ENCODE peak calls at places on chromosome 14, in eight cellular contexts. P, A, R, G, M, K, J and O are unnamed samples.

GRCh38 chr14:105086833-105087307 is 21.6 kb upstream of the GPR132 start:
- DNase-seq in A (peak), G (peak), K (peak), R (peak), M (peak), P (peak), J (peak), O (peak)

GRCh38 chr14:95370076-95370475 is 50.4 kb upstream of the CLMN start:
- DNase-seq in K (no peak), G (no peak), A (no peak), J (no peak), R (no peak), M (no peak), P (no peak), O (no peak)

GRCh38 chr14:95431199-95432145 is 85.0 kb downstream of the SYNE3 start:
- DNase-seq in G (peak), R (no peak), M (peak), A (no peak), K (peak), J (peak), P (no peak), O (no peak)

GRCh38 chr14:92755495-92755894 is 7.1 kb upstream of the LGMN start:
- DNase-seq in K (no peak), R (no peak), P (no peak), A (no peak), G (peak), J (peak), M (no peak), O (no peak)

GRCh38 chr14:103514596-103515421 is 7.8 kb downstream of the CKB start:
- DNase-seq in M (no peak), R (no peak), P (peak), G (no peak), J (no peak), A (no peak), K (no peak), O (no peak)

GRCh38 chr14:66240112-66240511 is 246.1 kb upstream of the CCDC196 start:
- DNase-seq in M (peak), P (no peak), K (no peak), J (no peak), A (no peak), R (no peak), G (no peak), O (peak)

GRCh38 chr14:42023452-42023851 is 416.8 kb downstream of the LRFN5 start:
- DNase-seq in G (no peak), J (no peak), P (no peak), A (no peak), M (no peak), K (no peak), R (no peak), O (no peak)

GRCh38 chr14:29037428-29037827 is 270.8 kb downstream of the FOXG1 start:
- DNase-seq in K (no peak), M (peak), R (no peak), P (no peak), J (no peak), A (no peak), G (peak), O (no peak)

GRCh38 chr14:94600148-94600545 is 12.0 kb upstream of the SERPINA3 start:
- DNase-seq in K (no peak), M (no peak), A (no peak), G (no peak), J (no peak), P (no peak), R (no peak), O (no peak)

GRCh38 chr14:95521001-95521400 is 4.6 kb upstream of the SYNE3 start:
- DNase-seq in R (no peak), P (no peak), M (no peak), A (no peak), K (no peak), J (no peak), G (no peak), O (no peak)

GRCh38 chr14:94113490-94113889 is 3.0 kb downstream of the IFI27 start:
- DNase-seq in K (no peak), G (no peak), J (peak), A (peak), P (peak), M (peak), R (no peak), O (no peak)

GRCh38 chr14:51498411-51499227 is 153.1 kb upstream of the FRMD6 start:
- DNase-seq in K (no peak), J (no peak), G (no peak), R (no peak), P (no peak), M (no peak), A (no peak), O (no peak)

GRCh38 chr14:104433401-104434213 is 146.0 kb upstream of the C14orf180 start:
- DNase-seq in A (peak), P (no peak), G (no peak), M (no peak), J (no peak), R (no peak), K (no peak), O (no peak)

GRCh38 chr14:58059121-58059520 is 92.9 kb downstream of the ARMH4 start:
- DNase-seq in R (no peak), A (no peak), M (no peak), J (no peak), P (no peak), G (no peak), K (no peak), O (no peak)

DNA sequence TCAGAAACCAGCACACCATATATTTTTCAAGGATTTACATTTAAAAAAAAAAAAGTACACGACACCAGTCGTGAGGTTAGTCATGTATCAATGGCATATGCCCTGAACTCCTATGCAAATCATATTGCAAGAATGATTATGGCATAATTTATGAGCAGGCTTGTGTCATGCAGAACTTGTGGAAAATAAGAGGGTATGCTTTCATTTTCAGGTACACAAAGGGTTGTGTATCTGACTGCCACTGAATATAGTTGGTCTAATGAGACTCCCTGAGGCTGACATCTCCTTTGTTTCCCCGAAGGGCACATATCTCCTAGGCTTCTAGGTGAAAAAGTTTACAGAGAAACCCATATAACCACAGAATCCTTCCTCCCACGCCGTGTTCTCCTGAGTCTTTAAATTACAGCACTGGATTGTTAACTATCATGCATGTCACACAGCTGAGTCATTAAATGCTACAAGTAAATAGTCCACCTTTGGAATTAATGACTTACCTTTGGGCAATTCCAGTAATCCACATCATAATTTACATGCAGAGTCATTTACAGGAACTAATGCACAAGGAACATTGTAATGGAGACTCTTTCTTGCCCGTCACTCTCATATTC is 356.7 kb upstream of the DIO2 start:
- DNase-seq in P (no peak), M (peak), J (peak), A (no peak), R (no peak), G (no peak), K (no peak), O (peak)
- H3K27ac ChIP-seq in P (no peak), M (peak), J (no peak), A (no peak), R (no peak), G (no peak), K (peak), O (no peak)

GRCh38 chr14:69154779-69155178 is 1.9 kb upstream of the DCAF5 start:
- DNase-seq in A (no peak), M (peak), R (no peak), K (peak), P (no peak), G (peak), J (peak), O (no peak)
- TF ChIP-seq CTCF in A (no peak), M (no peak), R (no peak), K (no peak), P (no peak), G (no peak), J (no peak), O (no peak)

GRCh38 chr14:59871166-59871495 is 555 bp upstream of the RTN1 start:
- DNase-seq in K (no peak), J (no peak), R (no peak), M (no peak), A (no peak), G (no peak), P (no peak), O (no peak)

GRCh38 chr14:59869381-59870255 is 958 bp downstream of the RTN1 start:
- DNase-seq in K (no peak), J (no peak), M (no peak), P (no peak), R (no peak), A (no peak), G (no peak), O (peak)

GRCh38 chr14:59868021-59868420 is 2.6 kb downstream of the RTN1 start:
- DNase-seq in K (no peak), R (no peak), G (no peak), P (no peak), J (no peak), M (no peak), A (no peak), O (no peak)

DNA sequence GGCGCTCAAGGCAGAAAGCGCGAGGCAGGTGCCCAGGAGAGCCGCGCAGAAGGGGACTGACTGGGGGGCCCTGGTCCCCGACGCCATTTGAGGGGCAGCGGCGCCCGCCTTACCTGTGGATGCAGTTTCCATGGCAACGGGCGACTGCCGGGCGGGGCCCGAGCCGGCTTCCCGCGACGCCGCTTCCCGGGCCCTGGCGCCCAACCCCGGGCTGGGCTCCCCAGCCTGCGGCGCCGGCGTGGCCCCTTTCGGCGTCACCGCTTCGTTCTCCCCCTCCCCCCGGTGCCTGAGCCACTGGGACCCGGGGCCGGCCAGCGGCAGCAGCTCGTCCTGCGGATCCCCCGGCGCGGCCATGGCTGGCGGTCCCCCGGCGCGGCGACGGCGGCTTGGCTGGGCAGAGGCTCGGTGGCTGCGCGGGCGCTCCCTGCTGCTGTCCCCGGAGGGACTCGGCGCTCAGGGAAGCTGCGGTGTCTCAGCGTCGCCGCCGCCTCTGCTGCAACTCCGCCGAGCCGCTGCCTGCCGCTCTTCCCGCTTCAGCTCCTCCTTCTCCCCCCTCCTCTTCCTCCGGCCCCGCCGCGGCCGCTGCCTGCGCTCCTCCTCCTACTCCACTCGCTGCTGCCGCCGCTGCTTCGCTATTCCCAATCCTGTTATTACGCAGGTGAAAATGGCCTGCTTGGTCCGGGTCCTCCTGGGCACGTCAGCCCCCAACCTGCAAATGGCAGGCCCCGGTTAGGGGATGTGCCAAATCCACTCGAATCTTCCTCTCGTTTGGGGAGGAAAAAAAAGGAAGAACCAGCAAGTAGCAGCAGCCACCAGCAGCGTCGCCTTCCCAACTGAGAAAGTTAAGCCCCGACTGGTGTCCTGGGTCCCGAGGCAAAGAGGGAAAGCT is at the start of gene RTN1:
- DNase-seq in R (peak), A (no peak), G (peak), M (peak), J (peak), K (no peak), P (peak), O (peak)
- H3K27ac ChIP-seq in R (no peak), A (peak), G (no peak), M (no peak), J (no peak), K (peak), P (no peak), O (no peak)

DNA sequence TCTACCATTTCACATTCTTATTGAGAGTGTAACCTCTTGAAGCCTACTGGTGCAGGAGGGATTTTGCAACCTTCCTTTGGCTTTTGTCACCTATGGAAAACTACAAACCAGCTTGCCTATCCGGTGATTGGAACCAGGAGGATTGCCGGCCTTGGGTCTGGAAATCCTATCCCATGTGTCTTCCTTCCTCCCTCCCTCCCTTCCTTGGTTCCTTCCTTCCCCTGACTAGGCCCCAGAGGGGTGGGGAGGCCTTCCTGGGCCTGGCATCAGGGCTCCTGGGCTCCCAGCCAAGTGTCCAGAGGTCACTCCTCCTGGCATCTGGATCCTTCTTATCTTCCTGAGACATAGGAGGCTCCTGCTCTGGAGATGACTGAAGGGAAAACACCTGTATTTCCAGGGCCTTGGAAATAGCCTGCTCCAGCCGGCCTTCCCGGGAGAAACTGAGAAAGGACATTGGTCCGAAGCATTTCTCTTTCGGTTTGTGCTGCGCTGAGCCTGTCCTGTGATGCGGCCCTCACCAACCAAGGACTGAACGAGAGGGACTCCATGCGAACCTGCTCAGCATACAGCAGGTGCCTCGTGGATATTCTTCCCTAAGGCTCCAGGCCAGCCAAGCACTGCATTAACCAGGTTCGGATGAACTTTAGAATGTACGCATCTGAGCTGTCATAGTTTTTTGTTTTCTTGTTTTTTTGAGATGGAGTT is 43.4 kb downstream of the PSMA6 start:
- DNase-seq in M (no peak), P (peak), A (no peak), G (peak), J (peak), K (peak), R (peak), O (no peak)
- TF ChIP-seq CTCF in M (no peak), P (no peak), A (no peak), G (no peak), J (no peak), K (no peak), R (no peak), O (no peak)

DNA sequence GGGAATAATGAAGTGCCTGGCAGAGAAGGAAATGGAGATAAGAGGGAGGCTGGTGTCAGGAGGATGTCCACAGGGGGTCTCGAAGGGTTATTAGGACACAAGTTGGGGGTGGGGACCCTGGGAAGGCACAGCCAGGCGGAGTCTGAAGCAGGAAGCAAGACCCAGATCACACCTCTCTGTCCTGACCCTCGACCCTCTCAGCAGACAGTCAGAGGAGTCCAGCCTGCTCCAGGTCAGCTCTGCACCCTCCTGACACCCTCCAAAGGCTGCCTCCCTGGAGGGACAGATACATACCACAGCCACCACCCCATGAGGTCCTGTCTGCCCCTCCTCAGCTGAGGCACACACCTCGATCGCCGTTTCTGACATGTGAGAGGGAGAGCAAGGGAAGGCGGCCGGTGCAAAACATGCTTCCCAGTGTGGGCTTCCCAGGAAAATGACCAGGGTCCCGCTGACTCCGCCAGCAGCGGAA is 9.0 kb downstream of the BCL11B start:
- DNase-seq in R (no peak), M (no peak), P (no peak), K (no peak), J (no peak), G (no peak), A (no peak), O (no peak)
- H3K27ac ChIP-seq in R (no peak), M (no peak), P (no peak), K (no peak), J (no peak), G (no peak), A (no peak), O (no peak)

DNA sequence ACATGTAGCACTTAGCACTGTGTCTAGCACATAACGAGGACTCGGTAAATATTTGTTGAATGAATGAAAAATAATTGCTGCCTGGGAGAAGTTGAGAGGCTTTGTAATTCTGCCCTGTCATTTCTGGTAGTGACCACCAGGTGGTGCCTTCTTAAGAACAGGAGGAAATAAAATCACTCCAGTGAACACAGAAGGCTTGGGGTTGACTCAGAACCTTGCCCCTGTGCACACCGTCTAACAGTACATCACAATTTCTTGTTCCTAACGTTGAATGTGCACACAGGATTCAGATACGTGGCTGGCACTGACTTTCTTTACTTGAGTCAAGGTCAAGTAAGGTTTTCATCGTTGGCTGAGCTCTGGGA is 91.8 kb downstream of the RGS6 start:
- DNase-seq in G (no peak), P (no peak), A (no peak), R (no peak), M (peak), J (peak), K (no peak), O (peak)
- TF ChIP-seq CTCF in G (peak), P (peak), A (no peak), R (peak), M (peak), J (peak), K (no peak), O (peak)

DNA sequence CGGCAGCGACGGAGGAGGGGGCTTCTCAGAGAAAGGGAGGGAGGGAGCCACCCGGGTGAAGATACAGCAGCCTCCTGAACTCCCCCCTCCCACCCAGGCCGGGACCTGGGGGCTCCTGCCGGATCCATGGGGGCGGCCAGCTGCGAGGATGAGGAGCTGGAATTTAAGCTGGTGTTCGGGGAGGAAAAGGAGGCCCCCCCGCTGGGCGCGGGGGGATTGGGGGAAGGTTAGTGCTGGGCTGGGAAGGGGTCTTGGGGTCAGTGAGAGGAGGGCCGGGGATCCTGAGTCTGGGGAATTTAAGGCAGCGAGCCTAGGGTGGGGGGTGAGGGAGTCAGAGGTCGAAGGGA is 204 bp downstream of the NFATC4 start:
- DNase-seq in P (peak), R (no peak), G (no peak), M (no peak), A (no peak), J (no peak), K (no peak), O (no peak)
- H3K27ac ChIP-seq in P (peak), R (peak), G (peak), M (peak), A (peak), J (peak), K (peak), O (no peak)